ENCODE peak calls at places on chromosomes 7 and 10, in four cellular contexts. D is heart left ventricle, B is neuronal stem cell, S is HepG2. K is an unnamed sample. For H3K27me3 and H3K4me1, the result is how much of the 10 kb centered on the place peaks cover.

GRCh38 chr7:117916309-117916708 is 43.1 kb upstream of the CTTNBP2 start:
- DNase-seq in D (no peak), B (no peak), S (no peak), K (no peak)

GRCh38 chr7:106736508-106737201 is 75.7 kb upstream of the CCDC71L start:
- DNase-seq in D (peak), B (no peak), S (peak), K (no peak)

GRCh38 chr7:96499532-96499931 is 177.6 kb upstream of the SLC25A13 start:
- DNase-seq in D (no peak), B (no peak), S (no peak), K (no peak)

GRCh38 chr7:2116086-2116810 is 116.5 kb downstream of the MAD1L1 start:
- DNase-seq in D (no peak), B (no peak), S (peak), K (no peak)

GRCh38 chr10:86725980-86726976 is 30.1 kb upstream of the BMPR1A start:
- DNase-seq in D (no peak), B (no peak), S (no peak), K (no peak)

GRCh38 chr7:35004531-35005096 is 32.7 kb downstream of the DPY19L1 start:
- DNase-seq in D (no peak), B (no peak), S (peak), K (no peak)

GRCh38 chr10:132516771-132517725 is 20.5 kb upstream of the INPP5A start:
- DNase-seq in D (peak), B (peak), S (peak), K (peak)

GRCh38 chr7:69617364-69617763 is 19.1 kb downstream of the AUTS2 start:
- DNase-seq in D (no peak), B (no peak), S (no peak), K (no peak)

GRCh38 chr10:113775681-113776294 is 24.3 kb downstream of the PLEKHS1 start:
- DNase-seq in D (no peak), B (no peak), S (no peak), K (no peak)

GRCh38 chr10:28541695-28542365 is 8.9 kb downstream of the WAC start:
- DNase-seq in D (no peak), B (no peak), S (no peak), K (no peak)

GRCh38 chr7:18724311-18724710 is 228.8 kb downstream of the HDAC9 start:
- DNase-seq in D (no peak), B (no peak), S (no peak), K (no peak)

GRCh38 chr10:2968401-2968800 is 98.9 kb upstream of the PFKP start:
- DNase-seq in D (no peak), B (no peak), S (no peak), K (no peak)

GRCh38 chr7:73717991-73718405 is 1.5 kb downstream of the STX1A start:
- DNase-seq in D (no peak), B (no peak), S (no peak), K (peak)

GRCh38 chr10:122492006-122492405 is 30.7 kb downstream of the HTRA1 start:
- DNase-seq in D (no peak), B (no peak), S (no peak), K (no peak)

GRCh38 chr7:1567893-1568292 is 1.9 kb downstream of the PSMG3 start:
- DNase-seq in D (no peak), B (no peak), S (no peak), K (no peak)

GRCh38 chr10:613217-613616 is 76.3 kb downstream of the DIP2C start:
- DNase-seq in D (no peak), B (no peak), S (no peak), K (peak)

GRCh38 chr7:32381024-32381601 is 109.1 kb downstream of the LSM5 start:
- DNase-seq in D (no peak), B (no peak), S (no peak), K (no peak)

GRCh38 chr7:155533827-155534690 is 12.3 kb downstream of the CNPY1 start:
- DNase-seq in D (no peak), B (peak), S (peak), K (peak)

GRCh38 chr7:50266893-50267386 is 37.6 kb upstream of the IKZF1 start:
- DNase-seq in D (peak), B (no peak), S (no peak), K (no peak)

GRCh38 chr7:138838166-138838565 is 40.2 kb upstream of the ATP6V0A4 start:
- DNase-seq in D (no peak), B (no peak), S (no peak), K (no peak)

GRCh38 chr10:130742936-130743675 is 568.4 kb downstream of the TCERG1L start:
- DNase-seq in D (no peak), B (no peak), S (no peak), K (peak)

GRCh38 chr10:21506351-21506750 is 19.1 kb downstream of the SKIDA1 start:
- DNase-seq in D (no peak), B (no peak), S (no peak), K (no peak)

GRCh38 chr10:95835911-95836310 is 71.9 kb upstream of the CC2D2B start:
- DNase-seq in D (no peak), B (no peak), S (no peak), K (no peak)

GRCh38 chr7:139041378-139042053 is 5.7 kb upstream of the ZC3HAV1L start:
- DNase-seq in D (no peak), B (no peak), S (no peak), K (no peak)

GRCh38 chr7:88200793-88201192 is 19.0 kb downstream of the SRI start:
- DNase-seq in D (no peak), B (no peak), S (no peak), K (no peak)

GRCh38 chr7:45653209-45653907 is 79.2 kb downstream of the ADCY1 start:
- DNase-seq in D (no peak), B (no peak), S (no peak), K (no peak)

GRCh38 chr7:74355091-74355490 is 65.9 kb downstream of the CLIP2 start:
- DNase-seq in D (no peak), B (no peak), S (peak), K (peak)

DNA sequence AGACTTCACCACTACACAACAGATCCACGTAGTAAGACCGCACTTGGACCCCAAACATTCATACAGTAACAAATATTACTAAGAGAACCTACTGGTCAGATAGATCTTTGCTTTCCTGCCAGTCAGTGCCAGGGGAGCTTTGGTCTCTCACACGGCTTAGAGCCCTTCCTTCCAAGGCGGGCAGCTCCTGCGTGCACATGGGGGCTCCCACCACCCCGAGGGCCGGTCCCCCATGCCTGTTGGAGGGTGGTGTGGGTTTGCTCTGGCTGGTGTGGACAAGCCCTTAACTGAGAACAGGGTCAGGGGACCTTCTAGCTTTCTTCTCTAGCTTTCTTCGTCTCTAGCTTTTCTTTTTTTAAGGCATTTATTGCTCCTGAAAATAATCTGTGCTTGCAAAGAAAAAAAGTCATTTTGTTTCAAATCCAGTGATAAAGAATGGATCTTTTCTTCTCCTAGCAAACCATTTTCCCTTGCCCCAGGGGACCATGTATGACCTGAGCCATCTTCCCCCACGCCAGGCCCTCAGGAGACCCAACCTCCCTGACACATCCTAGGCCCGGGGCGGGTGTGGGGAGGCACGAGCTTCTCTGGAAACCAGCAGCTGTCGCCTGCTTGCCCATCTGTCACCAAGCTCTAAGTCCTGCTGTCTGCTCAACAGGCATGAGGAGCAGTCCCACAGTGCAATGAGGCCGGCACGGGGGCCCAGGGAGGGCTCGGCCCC is 591.1 kb downstream of the PTPRN2 start:
- DNase-seq in D (no peak), B (no peak), S (no peak), K (no peak)
- H3K4me3 ChIP-seq in D (no peak), B (no peak), S (no peak), K (no peak)

DNA sequence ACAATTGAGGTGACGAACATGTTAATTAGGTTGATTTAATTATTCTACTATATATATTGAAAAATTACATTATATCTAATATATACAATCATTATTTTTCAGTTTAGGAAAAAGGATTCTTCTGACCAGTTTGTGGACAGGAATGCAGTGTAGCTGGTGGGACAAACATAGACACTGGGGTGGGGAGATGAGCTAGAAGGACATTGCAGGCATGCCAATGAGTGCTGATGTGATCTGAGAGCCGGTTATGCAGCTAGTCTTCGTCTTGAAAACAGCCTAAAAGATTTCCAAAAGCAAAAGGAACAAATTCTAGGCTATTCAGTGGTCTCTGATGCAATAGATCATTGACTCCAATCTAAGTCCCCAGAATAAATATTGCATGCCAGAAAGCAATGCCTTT is 31.1 kb upstream of the MALRD1 start:
- DNase-seq in D (no peak), B (no peak), S (no peak), K (no peak)
- H3K27me3 ChIP-seq in D (under half), B (under half), S (under half), K (under half)

GRCh38 chr10:92714152-92714836 is 24.5 kb downstream of the HHEX start:
- DNase-seq in D (no peak), B (no peak), S (no peak), K (no peak)
- H3K4me1 ChIP-seq in D (under half), B (under half), S (under half), K (under half)

GRCh38 chr7:140212100-140212881 is 35.5 kb upstream of the KDM7A start:
- DNase-seq in D (no peak), B (no peak), S (no peak), K (no peak)
- H3K4me3 ChIP-seq in D (no peak), B (no peak), S (no peak), K (no peak)

GRCh38 chr7:127245582-127245981 is 7.2 kb downstream of the GRM8 start:
- DNase-seq in D (no peak), B (no peak), S (no peak), K (no peak)
- H3K27me3 ChIP-seq in D (under half), B (half or more), S (under half), K (under half)

GRCh38 chr10:102617041-102617440 is 27.2 kb upstream of the TRIM8 start:
- DNase-seq in D (no peak), B (no peak), S (no peak), K (peak)

GRCh38 chr10:102619281-102619981 is 24.8 kb upstream of the TRIM8 start:
- DNase-seq in D (no peak), B (no peak), S (no peak), K (peak)

GRCh38 chr10:102620138-102620591 is 24.1 kb upstream of the TRIM8 start:
- DNase-seq in D (peak), B (no peak), S (no peak), K (no peak)

GRCh38 chr10:102616071-102616770 is 28.1 kb upstream of the TRIM8 start:
- DNase-seq in D (peak), B (no peak), S (no peak), K (peak)

DNA sequence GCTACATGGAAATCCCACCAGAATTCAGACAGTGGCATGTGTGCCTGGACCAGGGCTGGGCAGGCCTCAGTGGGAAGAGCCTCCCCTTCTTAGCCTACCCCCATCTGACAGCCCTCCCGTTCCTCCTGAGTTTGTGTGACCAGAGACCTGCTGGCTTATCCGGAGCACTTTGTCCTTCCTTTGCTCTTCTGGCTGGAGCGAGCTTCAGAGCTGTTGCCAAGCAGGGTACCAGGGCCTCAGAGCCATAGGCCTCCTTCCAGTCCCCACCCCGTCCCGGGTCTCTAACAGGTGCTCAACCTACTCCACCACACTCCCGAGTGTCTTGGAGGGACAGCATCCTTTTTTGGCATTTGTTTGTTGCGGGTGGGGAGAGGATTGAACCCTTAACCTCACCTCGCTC is 26.5 kb upstream of the TRIM8 start:
- DNase-seq in D (no peak), B (no peak), S (no peak), K (peak)
- H3K4me1 ChIP-seq in D (under half), B (under half), S (under half), K (under half)

K was measured in aorta.